ENCODE peak calls at places on chromosomes 4 and X, in eight cellular contexts. H, P, O, E, W, D, X and K are unnamed samples.

GRCh38 chr4:25070512-25070911 is 39.8 kb upstream of the LGI2 start:
- DNase-seq in X (no peak), D (no peak), P (no peak), O (no peak), E (no peak), W (no peak), H (no peak), K (no peak)

GRCh38 chr4:95850161-95850560 is 10.3 kb downstream of the PDHA2 start:
- DNase-seq in W (no peak), D (no peak), P (no peak), O (no peak), H (no peak), E (no peak), X (no peak), K (no peak)

GRCh38 chr4:113435893-113436292 is 325.6 kb downstream of the CAMK2D start:
- DNase-seq in H (peak; percentile 85), E (no peak), O (peak; percentile 33), D (peak; percentile 91), P (no peak), W (no peak), X (peak; percentile 92), K (no peak)

GRCh38 chr4:134027931-134028330 is 173.7 kb downstream of the PABPC4L start:
- DNase-seq in D (peak; percentile 97), E (no peak), X (peak; percentile 65), H (peak; percentile 90), O (no peak), W (no peak), P (no peak), K (no peak)

GRCh38 chrX:15737188-15737956 is 698 bp upstream of the CA5B start:
- DNase-seq in X (peak; percentile 17), P (no peak), D (peak; percentile 35), O (no peak), H (no peak), W (no peak), E (no peak), K (no peak)

GRCh38 chr4:74325886-74326285 is 17.6 kb downstream of the EPGN start:
- DNase-seq in X (no peak), P (no peak), O (no peak), W (no peak), E (no peak), D (no peak), H (no peak), K (no peak)

GRCh38 chr4:177190995-177191568 is 118.6 kb upstream of the NEIL3 start:
- DNase-seq in O (no peak), E (no peak), W (no peak), D (peak; percentile 16), H (peak; percentile 34), P (no peak), X (peak; percentile 56), K (no peak)

GRCh38 chr4:11954093-11954492 is 525.4 kb upstream of the HS3ST1 start:
- DNase-seq in O (no peak), D (peak; percentile 56), X (peak; percentile 59), E (no peak), P (peak; percentile 9), W (no peak), H (peak; percentile 85), K (no peak)

GRCh38 chrX:134660627-134661026 is 2.4 kb upstream of the PLAC1 start:
- DNase-seq in H (no peak), P (no peak), E (no peak), D (no peak), O (no peak), X (peak; percentile 1), W (no peak), K (no peak)

GRCh38 chr4:103802766-103803165 is 83.0 kb upstream of the TACR3 start:
- DNase-seq in H (no peak), D (no peak), P (no peak), X (no peak), W (no peak), E (no peak), O (no peak), K (no peak)

GRCh38 chr4:35052546-35052945 is 1191.8 kb downstream of the ARAP2 start:
- DNase-seq in H (no peak), P (no peak), D (no peak), X (no peak), E (no peak), O (no peak), W (no peak), K (no peak)

GRCh38 chr4:169385356-169385755 is 114.6 kb upstream of the SH3RF1 start:
- DNase-seq in X (peak; percentile 55), O (no peak), D (no peak), W (no peak), P (no peak), E (no peak), H (peak; percentile 25), K (no peak)

GRCh38 chrX:68060506-68061205 is 372.6 kb downstream of the OPHN1 start:
- DNase-seq in E (no peak), W (no peak), P (no peak), O (peak; percentile 29), X (peak; percentile 4), D (no peak), H (no peak), K (no peak)

GRCh38 chrX:45515262-45516215 is 314.9 kb upstream of the DIPK2B start:
- DNase-seq in E (peak; percentile 60), H (peak; percentile 92), W (no peak), X (peak; percentile 96), D (peak; percentile 95), O (no peak), P (peak; percentile 43), K (no peak)

GRCh38 chr4:186587416-186588018 is 32.1 kb upstream of the MTNR1A start:
- DNase-seq in P (peak; percentile 75), H (peak; percentile 81), E (no peak), X (peak; percentile 78), D (peak; percentile 66), O (peak; percentile 42), W (peak; percentile 65), K (peak; percentile 81)

DNA sequence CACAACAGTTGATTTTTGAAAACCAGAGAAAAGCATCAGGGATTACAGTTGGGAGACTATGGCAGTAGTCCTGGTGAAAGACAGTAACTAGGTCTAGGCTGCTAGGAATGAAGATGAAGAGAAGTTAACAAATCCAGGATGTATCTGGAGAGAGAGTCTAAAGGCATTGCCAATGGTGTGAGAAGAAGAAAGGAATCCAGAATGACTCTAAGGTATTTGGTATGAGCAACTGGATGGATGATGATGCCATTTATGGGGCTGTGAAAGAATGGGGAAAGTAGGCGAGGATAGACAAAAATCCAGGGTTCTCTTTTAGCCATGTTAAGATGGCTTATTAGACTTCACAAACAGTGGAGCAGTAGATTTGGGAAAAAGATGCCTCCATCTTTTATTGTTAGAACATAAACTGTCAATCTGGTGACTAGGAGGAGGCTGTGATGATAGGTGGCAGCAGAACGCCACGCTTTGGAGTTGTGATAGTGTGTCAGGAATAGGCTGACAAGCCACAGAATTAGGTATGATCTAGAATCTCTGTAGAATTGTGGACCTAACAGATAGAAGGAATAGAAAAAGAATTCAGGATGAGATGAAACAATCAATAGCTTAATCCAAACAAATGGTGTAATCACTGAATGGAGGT is 27.3 kb upstream of the JADE1 start:
- DNase-seq in W (peak; percentile 17), P (peak; percentile 50), E (no peak), D (peak; percentile 23), X (peak; percentile 10), O (no peak), H (no peak), K (no peak)
- TF ChIP-seq CTCF in W (peak; percentile 36), P (no peak), E (no peak), D (no peak), X (no peak), O (peak; percentile 63), H (no peak), K (no peak)

GRCh38 chr4:26175016-26175786 is 145.6 kb upstream of the RBPJ start:
- DNase-seq in O (no peak), X (no peak), E (no peak), P (no peak), W (no peak), H (no peak), D (no peak), K (no peak)

GRCh38 chr4:26176621-26177121 is 144.1 kb upstream of the RBPJ start:
- DNase-seq in W (no peak), O (no peak), H (peak; percentile 56), E (no peak), D (peak; percentile 90), X (peak; percentile 86), P (no peak), K (no peak)

GRCh38 chr4:26173619-26174018 is 147.2 kb upstream of the RBPJ start:
- DNase-seq in H (no peak), O (no peak), E (no peak), X (no peak), P (no peak), D (no peak), W (no peak), K (no peak)

GRCh38 chr4:26174033-26174432 is 146.8 kb upstream of the RBPJ start:
- DNase-seq in W (no peak), D (no peak), P (no peak), H (peak; percentile 24), X (no peak), O (no peak), E (no peak), K (no peak)

GRCh38 chr4:26175905-26176304 is 144.9 kb upstream of the RBPJ start:
- DNase-seq in O (no peak), H (no peak), X (no peak), P (no peak), D (no peak), W (no peak), E (no peak), K (no peak)
- TF ChIP-seq CTCF in O (no peak), H (no peak), X (no peak), P (no peak), D (no peak), W (no peak), E (no peak), K (no peak)

DNA sequence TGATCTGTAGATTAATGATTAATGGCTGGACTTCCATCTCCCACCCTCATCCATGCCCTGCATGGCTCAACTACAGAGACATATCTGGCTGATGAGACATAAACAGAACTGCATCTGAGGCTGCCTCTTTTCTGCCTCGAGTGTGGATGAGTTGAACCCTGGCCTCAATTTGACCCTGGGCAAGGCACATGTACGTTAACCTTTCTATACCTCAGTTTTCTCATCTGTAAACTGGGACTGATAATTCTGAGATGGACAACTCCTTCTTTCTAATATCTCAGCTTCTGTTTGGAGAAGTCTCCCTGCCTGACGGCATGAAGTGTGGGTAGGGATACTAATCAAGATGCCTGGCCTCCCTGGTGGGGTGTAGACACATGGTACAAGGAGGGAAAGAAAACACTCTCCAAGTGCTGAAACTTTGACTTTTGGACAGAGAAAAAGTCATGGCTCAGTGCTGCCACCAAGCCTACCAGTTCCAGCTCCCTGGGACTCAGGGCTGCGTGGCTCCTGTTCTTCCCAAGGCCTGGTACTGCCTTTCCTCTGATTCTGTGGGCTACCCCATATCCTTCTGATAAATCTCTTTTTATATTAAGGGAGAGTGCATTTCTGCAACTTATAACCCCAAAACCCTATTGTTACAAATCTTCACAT is 64.4 kb downstream of the HAUS3 start:
- DNase-seq in H (peak; percentile 10), O (no peak), E (no peak), P (no peak), X (peak; percentile 5), D (no peak), W (no peak), K (no peak)
- TF ChIP-seq CTCF in H (peak; percentile 17), O (peak; percentile 45), E (no peak), P (no peak), X (peak; percentile 9), D (no peak), W (no peak), K (no peak)

DNA sequence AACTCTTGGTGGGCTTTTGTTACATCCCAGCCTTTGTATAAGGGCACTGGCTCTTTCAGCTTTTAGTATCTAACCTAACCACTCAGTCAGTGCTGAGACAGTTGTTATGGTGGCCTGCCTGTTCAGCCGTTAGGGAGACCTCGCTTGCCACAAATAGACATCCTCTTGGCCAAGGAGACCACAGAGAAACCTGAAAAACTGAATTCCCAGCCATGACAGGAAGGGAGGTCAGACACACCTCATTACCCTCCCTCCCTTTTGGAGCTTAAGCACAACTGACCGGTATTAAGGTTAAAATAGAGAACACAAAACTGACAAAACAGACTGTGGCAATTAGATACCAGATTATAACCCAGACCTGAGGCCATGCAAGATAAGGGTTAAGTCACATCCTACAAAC is 1639.3 kb downstream of the RPA4 start:
- DNase-seq in O (peak; percentile 39), X (no peak), P (no peak), E (no peak), W (no peak), H (no peak), D (no peak), K (no peak)
- TF ChIP-seq CTCF in O (no peak), X (no peak), P (no peak), E (no peak), W (no peak), H (no peak), D (no peak), K (no peak)